ENCODE peak calls at places on chromosomes 4 and X, in six cellular contexts. E, X, J, A, W and O are unnamed samples.

GRCh38 chrX:18353931-18354368 is 538 bp downstream of the SCML2 start:
- DNase-seq in E (peak), X (no peak), J (no peak), A (peak), W (no peak), O (no peak)

GRCh38 chrX:134642394-134642793 is 15.9 kb downstream of the PLAC1 start:
- DNase-seq in E (no peak), X (no peak), J (no peak), A (no peak), W (no peak), O (no peak)

GRCh38 chr4:182478475-182478874 is 235.3 kb downstream of the TENM3 start:
- DNase-seq in E (no peak), X (no peak), J (peak), A (peak), W (peak), O (no peak)

GRCh38 chr4:73423184-73423583 is 12.8 kb upstream of the AFP start:
- DNase-seq in E (no peak), X (no peak), J (no peak), A (no peak), W (no peak), O (no peak)

GRCh38 chr4:75633846-75634245 is 3.5 kb upstream of the CDKL2 start:
- DNase-seq in E (no peak), X (no peak), J (peak), A (peak), W (peak), O (no peak)

GRCh38 chrX:150362599-150363481 is at the start of gene MAMLD1:
- DNase-seq in E (peak), X (peak), J (peak), A (peak), W (peak), O (no peak)

GRCh38 chr4:55925235-55925634 is 23.5 kb upstream of the CEP135 start:
- DNase-seq in E (no peak), X (no peak), J (no peak), A (peak), W (no peak), O (no peak)

GRCh38 chr4:104491826-104492771 is 2.6 kb downstream of the CXXC4 start:
- DNase-seq in E (no peak), X (no peak), J (no peak), A (peak), W (no peak), O (no peak)

GRCh38 chrX:13994104-13994503 is 35.6 kb downstream of the GEMIN8 start:
- DNase-seq in E (no peak), X (no peak), J (no peak), A (no peak), W (no peak), O (no peak)

GRCh38 chr4:38694330-38694729 is 30.3 kb downstream of the KLF3 start:
- DNase-seq in E (no peak), X (no peak), J (no peak), A (no peak), W (no peak), O (no peak)

GRCh38 chr4:68751138-68751537 is 64.7 kb upstream of the UGT2B10 start:
- DNase-seq in E (no peak), X (no peak), J (no peak), A (no peak), W (no peak), O (no peak)

GRCh38 chr4:186904104-186904503 is 180.4 kb upstream of the FAT1 start:
- DNase-seq in E (no peak), X (no peak), J (peak), A (peak), W (peak), O (peak)

GRCh38 chr4:87239821-87240220 is 19.4 kb upstream of the KLHL8 start:
- DNase-seq in E (no peak), X (no peak), J (no peak), A (no peak), W (no peak), O (no peak)

GRCh38 chr4:7358100-7358735 is 76.5 kb downstream of the PSAPL1 start:
- DNase-seq in E (peak), X (peak), J (peak), A (peak), W (peak), O (peak)

GRCh38 chrX:142076633-142077032 is 128.5 kb downstream of the MAGEC2 start:
- DNase-seq in E (no peak), X (no peak), J (no peak), A (no peak), W (no peak), O (no peak)

GRCh38 chrX:96182366-96182765 is 502.3 kb upstream of the DIAPH2 start:
- DNase-seq in E (no peak), X (no peak), J (peak), A (peak), W (peak), O (no peak)

GRCh38 chr4:173490817-173491518 is 39.1 kb downstream of the HAND2 start:
- DNase-seq in E (no peak), X (no peak), J (peak), A (peak), W (peak), O (no peak)

GRCh38 chrX:79161655-79162054 is 17.2 kb downstream of the GPR174 start:
- DNase-seq in E (no peak), X (no peak), J (no peak), A (peak), W (no peak), O (no peak)

GRCh38 chrX:102651968-102652744 is 873 bp downstream of the GPRASP1 start:
- DNase-seq in E (peak), X (no peak), J (peak), A (peak), W (peak), O (no peak)

GRCh38 chrX:78796916-78797315 is 49.4 kb downstream of the LPAR4 start:
- DNase-seq in E (no peak), X (no peak), J (no peak), A (no peak), W (no peak), O (no peak)

GRCh38 chr4:86891785-86892638 is at the start of gene C4orf36:
- DNase-seq in E (peak), X (peak), J (peak), A (peak), W (no peak), O (no peak)

GRCh38 chrX:12563121-12563520 is 228.1 kb upstream of the PRPS2 start:
- DNase-seq in E (no peak), X (no peak), J (no peak), A (peak), W (no peak), O (no peak)

GRCh38 chr4:54676062-54676461 is 18.3 kb downstream of the KIT start:
- DNase-seq in E (no peak), X (no peak), J (no peak), A (no peak), W (no peak), O (no peak)

GRCh38 chrX:83934220-83934619 is 73.3 kb downstream of the CYLC1 start:
- DNase-seq in E (no peak), X (no peak), J (no peak), A (no peak), W (no peak), O (no peak)

GRCh38 chr4:98794565-98795205 is 134.2 kb downstream of the EIF4E start:
- DNase-seq in E (no peak), X (no peak), J (peak), A (peak), W (peak), O (peak)

GRCh38 chr4:141576585-141577110 is 59.7 kb upstream of the IL15 start:
- DNase-seq in E (no peak), X (no peak), J (no peak), A (no peak), W (no peak), O (no peak)

GRCh38 chrX:64853424-64853823 is 122.8 kb downstream of the ZC4H2 start:
- DNase-seq in E (no peak), X (no peak), J (no peak), A (no peak), W (no peak), O (no peak)

GRCh38 chr4:187995322-187996207 is at the start of gene ZFP42:
- DNase-seq in E (no peak), X (no peak), J (no peak), A (no peak), W (no peak), O (no peak)

GRCh38 chr4:146371812-146372211 is 149.9 kb downstream of the SLC10A7 start:
- DNase-seq in E (no peak), X (no peak), J (no peak), A (no peak), W (no peak), O (no peak)

GRCh38 chr4:101332424-101332823 is 14.9 kb downstream of the PPP3CA start:
- DNase-seq in E (no peak), X (no peak), J (no peak), A (no peak), W (no peak), O (no peak)

GRCh38 chr4:148780426-148781005 is 338.3 kb upstream of the NR3C2 start:
- DNase-seq in E (no peak), X (no peak), J (no peak), A (no peak), W (no peak), O (no peak)

GRCh38 chrX:47297874-47298273 is 65.1 kb downstream of the USP11 start:
- DNase-seq in E (no peak), X (peak), J (no peak), A (peak), W (no peak), O (no peak)

GRCh38 chrX:133674726-133675470 is 259.6 kb upstream of the GPC4 start:
- DNase-seq in E (no peak), X (no peak), J (no peak), A (no peak), W (no peak), O (no peak)

GRCh38 chr4:37685211-37685725 is 908 bp downstream of the RELL1 start:
- DNase-seq in E (peak), X (no peak), J (no peak), A (peak), W (peak), O (no peak)

GRCh38 chr4:37682701-37683401 is 3.3 kb downstream of the RELL1 start:
- DNase-seq in E (no peak), X (no peak), J (peak), A (no peak), W (peak), O (no peak)

GRCh38 chr4:37685726-37686372 is 327 bp downstream of the RELL1 start:
- DNase-seq in E (no peak), X (peak), J (peak), A (peak), W (peak), O (no peak)

GRCh38 chr4:37686373-37687174 is at the start of gene RELL1:
- DNase-seq in E (peak), X (peak), J (peak), A (peak), W (peak), O (peak)

GRCh38 chr4:37684154-37684553 is 2.0 kb downstream of the RELL1 start:
- DNase-seq in E (no peak), X (no peak), J (no peak), A (no peak), W (no peak), O (no peak)
- H3K4me3 ChIP-seq in E (peak), X (no peak), J (no peak), A (no peak), W (no peak), O (no peak)

DNA sequence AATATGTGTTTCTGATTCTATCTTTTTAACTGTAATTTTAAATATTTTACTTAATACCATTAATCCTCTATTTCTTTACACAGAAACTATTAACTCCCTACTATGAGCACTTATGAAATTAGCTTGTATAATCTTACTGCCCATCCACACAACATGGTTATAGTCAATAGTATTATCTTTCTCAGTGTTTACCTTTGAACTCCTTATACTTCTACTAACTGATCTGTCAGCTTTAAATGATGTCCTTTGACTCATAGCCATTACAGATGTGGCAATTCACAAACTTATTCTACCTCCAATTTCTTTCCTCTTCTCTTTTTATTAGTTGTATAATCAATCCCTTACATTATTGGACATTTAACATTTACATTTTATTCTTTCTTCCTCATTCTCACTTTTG is 5.5 kb downstream of the SEC31A start:
- DNase-seq in E (no peak), X (no peak), J (no peak), A (peak), W (no peak), O (no peak)
- TF ChIP-seq CTCF in E (no peak), X (no peak), J (no peak), A (no peak), W (no peak), O (no peak)

DNA sequence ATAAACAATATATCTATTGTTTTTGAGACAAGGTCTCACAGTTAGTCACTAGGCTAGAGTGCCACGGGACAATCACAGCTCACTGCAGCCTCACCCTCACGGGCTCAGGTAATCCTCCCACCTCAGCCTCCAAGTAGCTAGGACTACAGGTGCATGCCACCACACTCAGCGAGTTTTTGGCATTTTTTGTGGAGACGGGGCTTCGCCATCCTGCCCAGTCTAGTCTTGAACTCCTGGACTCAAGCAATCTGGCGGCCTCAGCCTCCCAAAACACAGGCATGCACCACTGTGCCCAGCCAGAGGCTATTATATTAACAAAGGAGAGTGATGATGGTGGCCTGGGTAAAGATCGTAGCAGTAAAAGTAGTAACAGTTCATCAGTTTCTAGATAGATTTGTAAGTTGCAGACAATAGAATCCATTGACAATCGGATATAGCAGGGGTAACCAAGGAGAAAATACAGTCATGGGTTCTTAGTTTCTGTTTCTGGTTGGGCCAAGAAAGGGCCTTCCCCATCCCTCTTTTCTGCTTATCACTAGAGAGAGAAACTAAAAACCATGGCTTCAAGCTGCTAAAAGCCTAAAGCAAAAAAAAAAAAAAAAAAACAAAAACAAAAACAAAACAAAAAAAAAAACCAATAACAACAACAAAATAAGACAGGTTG is 60.6 kb downstream of the ANXA10 start:
- DNase-seq in E (no peak), X (no peak), J (no peak), A (no peak), W (peak), O (no peak)
- H3K4me3 ChIP-seq in E (no peak), X (peak), J (no peak), A (no peak), W (peak), O (no peak)

DNA sequence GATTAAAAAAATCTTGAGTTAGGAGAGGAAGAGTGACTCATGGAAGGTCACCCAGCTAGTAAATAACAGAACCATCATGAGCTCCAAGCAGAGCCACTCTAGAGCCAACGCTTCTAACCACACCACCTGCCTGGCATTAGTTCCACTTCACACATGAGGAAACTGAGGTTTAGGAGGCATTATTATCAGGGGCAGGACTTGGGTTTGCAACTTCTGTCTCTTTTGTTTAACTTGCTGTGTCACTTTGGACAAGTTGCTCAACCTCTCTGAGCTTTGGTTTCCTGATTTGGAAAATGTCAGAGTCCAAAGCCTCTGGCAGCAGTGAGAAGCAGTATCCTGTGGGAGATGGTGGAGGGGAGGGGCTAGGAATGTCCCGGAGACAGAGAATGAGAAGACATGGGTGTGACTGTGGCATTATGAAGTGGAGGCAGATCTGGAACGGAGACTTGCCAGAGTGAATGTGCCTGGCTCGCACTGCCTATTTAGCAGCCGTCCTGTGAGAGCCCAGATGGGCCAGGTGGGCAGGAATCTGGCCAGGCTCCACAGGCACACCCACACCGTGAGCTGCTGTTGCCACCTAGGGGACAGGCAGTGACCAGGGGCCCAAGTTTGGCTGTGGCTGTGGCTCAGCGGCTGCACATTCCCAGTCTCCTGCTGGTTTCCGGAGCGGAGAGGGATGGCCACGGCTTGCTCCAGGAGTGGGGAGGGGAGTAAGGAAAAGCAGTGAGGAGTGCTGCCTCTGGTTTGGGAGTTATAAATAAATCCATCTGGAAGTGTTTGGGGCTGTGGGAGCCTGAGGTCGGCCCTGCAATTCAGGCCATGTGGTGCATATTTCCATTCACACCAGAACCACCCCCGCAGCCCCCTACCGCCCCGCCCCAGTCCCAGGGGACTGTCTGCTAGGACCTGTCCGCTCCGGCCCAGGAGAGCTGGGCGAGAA is 93.4 kb downstream of the NHSL2 start:
- DNase-seq in E (peak), X (no peak), J (no peak), A (peak), W (peak), O (no peak)
- TF ChIP-seq CTCF in E (peak), X (no peak), J (peak), A (no peak), W (peak), O (peak)